ENCODE peak calls at places on chromosomes 1 and 21, in four cellular contexts. O, V, J and A are unnamed samples. For H3K36me3, the result is how much of the 10 kb centered on the place peaks cover.

GRCh38 chr1:187787696-187788095 is 958.9 kb downstream of the PLA2G4A start:
- DNase-seq in O (no peak), V (no peak), J (no peak), A (no peak)

GRCh38 chr1:31669786-31670582 is 25.3 kb upstream of the PEF1 start:
- DNase-seq in O (peak), V (peak), J (peak), A (peak)

GRCh38 chr1:47569681-47570470 is 132.0 kb downstream of the FOXD2 start:
- DNase-seq in O (no peak), V (no peak), J (peak), A (peak)

GRCh38 chr1:220922951-220923350 is 43.7 kb downstream of the HLX start:
- DNase-seq in O (no peak), V (no peak), J (no peak), A (no peak)

GRCh38 chr1:87682565-87682964 is 353.9 kb downstream of the LMO4 start:
- DNase-seq in O (no peak), V (no peak), J (no peak), A (no peak)

GRCh38 chr1:118947003-118947765 is 41.0 kb downstream of the TBX15 start:
- DNase-seq in O (no peak), V (no peak), J (peak), A (no peak)

GRCh38 chr1:156868341-156868740 is 7.7 kb downstream of the NTRK1 start:
- DNase-seq in O (no peak), V (no peak), J (no peak), A (no peak)

GRCh38 chr1:22712502-22713271 is 2.0 kb downstream of the EPHB2 start:
- DNase-seq in O (no peak), V (no peak), J (no peak), A (peak)

GRCh38 chr1:16076871-16077250 is 3.4 kb upstream of the FAM131C start:
- DNase-seq in O (no peak), V (no peak), J (no peak), A (peak)

GRCh38 chr1:9905010-9905409 is 5.1 kb downstream of the CTNNBIP1 start:
- DNase-seq in O (no peak), V (no peak), J (no peak), A (no peak)

GRCh38 chr1:157773723-157774350 is 3.1 kb downstream of the FCRL2 start:
- DNase-seq in O (no peak), V (no peak), J (no peak), A (peak)

GRCh38 chr1:54835970-54836369 is 34.8 kb upstream of the TTC22 start:
- DNase-seq in O (peak), V (no peak), J (no peak), A (no peak)

GRCh38 chr1:226438007-226438406 is 30.1 kb upstream of the PARP1 start:
- DNase-seq in O (no peak), V (no peak), J (no peak), A (peak)

GRCh38 chr21:42621166-42621827 is 32.1 kb upstream of the PDE9A start:
- DNase-seq in O (no peak), V (no peak), J (peak), A (no peak)

GRCh38 chr1:27517305-27517704 is 27.3 kb upstream of the WASF2 start:
- DNase-seq in O (no peak), V (no peak), J (no peak), A (peak)
- TF ChIP-seq CTCF in O (no peak), V (no peak), J (no peak), A (no peak)

DNA sequence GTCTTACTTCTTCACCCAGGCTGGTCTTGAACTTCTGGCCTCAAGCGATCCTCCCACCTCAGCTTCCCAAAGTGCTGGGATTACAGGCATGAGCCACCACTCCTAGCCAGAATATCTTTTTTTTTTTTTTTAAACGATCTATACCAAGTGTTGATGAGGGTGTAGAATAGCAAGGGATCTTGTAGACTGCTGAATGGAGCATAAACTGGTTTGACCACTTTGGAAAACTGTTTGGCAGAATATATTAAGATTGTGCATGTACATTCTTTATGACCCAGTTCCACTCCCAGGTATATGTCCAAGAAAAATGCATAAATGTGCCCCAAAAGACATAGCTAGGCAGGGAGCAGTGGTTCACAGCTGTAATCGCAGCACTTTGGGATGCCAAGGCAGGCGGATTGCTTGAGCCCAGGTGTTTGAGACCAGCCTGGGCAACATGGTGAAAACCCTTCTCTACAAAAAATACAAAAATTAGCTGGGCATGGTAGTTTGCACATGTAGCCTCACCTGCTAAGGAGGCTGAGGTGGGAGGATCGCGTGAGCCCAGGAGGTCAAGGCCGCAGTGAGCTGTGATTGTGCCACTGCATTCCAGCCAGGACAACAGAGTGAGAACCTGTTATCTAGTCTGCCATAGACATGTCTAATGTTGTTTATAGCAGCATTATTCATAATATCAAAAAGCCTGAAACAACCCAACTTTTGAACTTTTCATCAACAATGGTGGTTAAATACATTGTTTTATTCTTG is 184.0 kb downstream of the VPS13D start:
- DNase-seq in O (no peak), V (no peak), J (no peak), A (peak)
- H3K36me3 ChIP-seq in O (under half), V (under half), J (under half), A (under half)

GRCh38 chr1:231580874-231581273 is 45.7 kb upstream of the DISC1 start:
- DNase-seq in O (no peak), V (no peak), J (no peak), A (no peak)

GRCh38 chr1:231581859-231582258 is 44.7 kb upstream of the DISC1 start:
- DNase-seq in O (no peak), V (no peak), J (no peak), A (no peak)

GRCh38 chr1:231583376-231583775 is 43.2 kb upstream of the DISC1 start:
- DNase-seq in O (no peak), V (no peak), J (no peak), A (no peak)

DNA sequence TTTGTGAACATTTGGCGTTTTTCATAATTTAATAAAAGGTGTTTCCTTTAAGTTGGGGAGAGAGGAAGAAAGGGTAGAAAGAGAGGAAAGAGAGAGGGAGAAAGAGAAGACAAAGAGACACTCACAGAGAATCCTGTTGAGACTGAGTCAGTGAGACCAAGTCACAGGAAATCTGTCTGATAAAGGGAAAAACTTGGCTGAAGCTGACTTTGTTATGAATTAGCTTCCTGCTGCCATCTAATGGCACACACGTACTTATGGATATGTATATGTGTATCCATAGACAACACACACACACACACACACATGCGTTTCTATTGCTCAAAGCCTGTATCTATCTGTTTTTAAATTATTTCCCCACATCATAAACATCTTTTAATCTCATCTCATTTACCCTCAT is 42.5 kb upstream of the DISC1 start:
- DNase-seq in O (no peak), V (no peak), J (peak), A (peak)
- TF ChIP-seq CTCF in O (peak), V (no peak), J (peak), A (peak)

DNA sequence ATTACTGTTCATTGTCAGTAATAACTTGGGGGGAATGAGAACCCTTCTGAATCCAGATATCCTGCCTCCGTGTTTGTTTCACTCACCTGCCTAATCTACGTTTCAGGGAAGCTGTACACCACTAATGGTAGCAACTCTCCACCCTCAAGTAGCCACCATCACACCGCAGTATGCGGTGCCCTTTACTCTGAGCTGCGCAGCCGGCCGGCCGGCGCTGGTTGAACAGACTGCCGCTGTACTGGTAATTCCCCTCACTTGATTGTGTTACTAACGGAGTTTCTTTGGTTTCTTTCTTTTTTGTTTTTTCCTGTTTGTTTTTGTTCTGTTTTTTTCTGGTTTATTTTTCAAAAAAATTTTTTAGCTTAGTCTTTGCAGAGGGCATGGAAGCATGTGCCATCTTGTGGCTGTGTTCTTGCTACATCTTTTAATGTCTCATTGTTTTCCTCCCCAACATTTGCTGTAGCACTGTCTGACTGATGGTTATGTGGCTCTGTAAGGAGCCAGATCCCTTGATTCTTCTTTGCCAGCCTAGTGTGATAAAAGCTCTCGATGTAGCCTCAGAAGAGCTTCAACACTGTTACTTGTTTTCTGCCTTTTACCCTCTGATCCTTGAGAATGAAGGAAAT is 15.9 kb upstream of the OLFML3 start:
- DNase-seq in O (no peak), V (no peak), J (no peak), A (no peak)
- H3K36me3 ChIP-seq in O (under half), V (half or more), J (under half), A (under half)

GRCh38 chr1:20661235-20662109 is at the start of gene DDOST:
- DNase-seq in O (peak), V (peak), J (peak), A (peak)
- TF ChIP-seq CTCF in O (peak), V (peak), J (peak), A (peak)

GRCh38 chr1:203701606-203702005 is 63.4 kb upstream of the LAX1 start:
- DNase-seq in O (no peak), V (no peak), J (peak), A (peak)
- H3K36me3 ChIP-seq in O (under half), V (half or more), J (under half), A (under half)

GRCh38 chr1:51317798-51318197 is 12.6 kb downstream of the TTC39A start:
- DNase-seq in O (no peak), V (no peak), J (no peak), A (no peak)

GRCh38 chr1:51313961-51314777 is 16.2 kb downstream of the TTC39A start:
- DNase-seq in O (peak), V (no peak), J (peak), A (peak)

GRCh38 chr1:51316764-51317120 is 13.6 kb downstream of the TTC39A start:
- DNase-seq in O (no peak), V (no peak), J (no peak), A (no peak)

GRCh38 chr1:51314974-51315373 is 15.4 kb downstream of the TTC39A start:
- DNase-seq in O (no peak), V (no peak), J (no peak), A (no peak)

DNA sequence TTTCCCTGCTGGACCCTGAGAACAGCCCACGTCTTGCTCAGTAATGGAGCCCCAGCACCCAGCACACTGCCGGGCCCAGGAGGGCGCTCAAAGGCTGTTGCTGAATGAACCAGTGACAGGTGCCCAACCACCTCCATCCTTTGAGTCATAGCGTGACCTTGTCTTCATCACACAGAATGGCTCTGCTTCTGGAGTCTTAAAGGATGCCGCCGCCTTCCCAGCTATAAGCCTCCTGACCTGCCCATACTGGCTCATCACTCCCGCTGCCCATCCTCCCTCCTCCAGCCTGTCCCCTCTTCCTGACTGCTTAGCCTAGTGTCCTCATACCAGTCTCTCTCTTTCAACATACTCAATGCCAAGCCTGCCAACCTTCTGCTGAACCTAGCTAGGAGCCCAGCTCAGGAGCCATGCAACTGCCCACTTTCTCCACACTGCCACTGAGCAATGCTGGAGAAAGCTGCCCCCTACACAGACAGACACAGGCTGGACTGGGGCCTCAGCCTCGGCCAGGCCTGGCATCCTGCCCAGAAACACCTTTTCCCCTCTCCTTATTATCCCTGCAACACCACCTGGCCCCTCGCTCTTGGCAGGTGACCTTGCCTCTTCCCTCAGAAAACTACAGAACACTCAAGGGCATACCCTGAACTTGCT is 14.1 kb downstream of the TTC39A start:
- DNase-seq in O (no peak), V (no peak), J (no peak), A (no peak)
- TF ChIP-seq CTCF in O (no peak), V (no peak), J (no peak), A (no peak)

GRCh38 chr1:77954521-77954920 is 24.4 kb downstream of the FUBP1 start:
- DNase-seq in O (no peak), V (no peak), J (no peak), A (peak)
- H3K36me3 ChIP-seq in O (under half), V (half or more), J (half or more), A (half or more)

GRCh38 chr1:230083746-230084407 is 16.8 kb downstream of the GALNT2 start:
- DNase-seq in O (no peak), V (no peak), J (no peak), A (no peak)

GRCh38 chr1:230083053-230083452 is 16.0 kb downstream of the GALNT2 start:
- DNase-seq in O (no peak), V (no peak), J (no peak), A (no peak)

GRCh38 chr1:230080834-230081233 is 13.8 kb downstream of the GALNT2 start:
- DNase-seq in O (no peak), V (no peak), J (no peak), A (no peak)

GRCh38 chr1:230079211-230079590 is 12.2 kb downstream of the GALNT2 start:
- DNase-seq in O (no peak), V (no peak), J (no peak), A (no peak)

DNA sequence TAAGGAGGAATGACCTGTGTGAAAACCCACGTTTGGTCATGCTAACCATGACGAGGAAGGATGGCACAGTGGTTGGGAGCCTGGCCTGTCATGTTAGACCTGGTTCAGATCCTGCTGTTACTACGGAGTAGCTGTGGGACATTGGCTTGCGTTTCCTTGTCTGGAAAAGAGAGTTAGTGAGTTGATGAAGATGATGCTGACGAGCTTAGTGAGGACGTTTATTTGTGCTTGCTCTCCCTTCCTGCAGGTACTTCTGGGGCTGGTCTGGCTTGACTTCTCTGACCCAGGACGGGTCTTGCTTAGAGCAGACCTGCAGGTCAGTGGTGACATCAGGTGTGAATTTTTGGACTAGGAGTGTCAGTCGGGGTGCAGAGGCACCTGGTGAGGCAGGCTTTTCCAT is 14.7 kb downstream of the GALNT2 start:
- DNase-seq in O (no peak), V (no peak), J (no peak), A (no peak)
- TF ChIP-seq CTCF in O (no peak), V (no peak), J (no peak), A (no peak)

GRCh38 chr1:204530932-204531331 is 14.7 kb downstream of the MDM4 start:
- DNase-seq in O (no peak), V (no peak), J (no peak), A (peak)
- H3K36me3 ChIP-seq in O (under half), V (half or more), J (under half), A (half or more)